ENCODE peak calls at places on chromosomes 6 and 20, in four cellular contexts. One of them, this sample, is unnamed.

GRCh38 chr6:137016366-137016765 is 28.4 kb downstream of the IL20RA start:
- DNase-seq in heart left ventricle: no peak
- DNase-seq in A549: no peak
- DNase-seq in uterus: no peak
- DNase-seq in this sample: no peak

GRCh38 chr6:28866342-28867077 is 57.3 kb downstream of the TRIM27 start:
- DNase-seq in heart left ventricle: peak; percentile 60
- DNase-seq in A549: no peak
- DNase-seq in uterus: peak; percentile 47
- DNase-seq in this sample: peak; percentile 93

GRCh38 chr6:91498576-91498975 is 911.7 kb upstream of the MAP3K7 start:
- DNase-seq in heart left ventricle: no peak
- DNase-seq in A549: no peak
- DNase-seq in uterus: no peak
- DNase-seq in this sample: no peak

GRCh38 chr20:23366384-23366783 is 4.4 kb downstream of the GZF1 start:
- DNase-seq in heart left ventricle: no peak
- DNase-seq in A549: no peak
- DNase-seq in uterus: no peak
- DNase-seq in this sample: no peak

GRCh38 chr20:38114353-38114791 is 50.7 kb downstream of the TGM2 start:
- DNase-seq in heart left ventricle: no peak
- DNase-seq in A549: no peak
- DNase-seq in uterus: no peak
- DNase-seq in this sample: no peak

GRCh38 chr20:31565699-31566331 is 39.3 kb upstream of the ID1 start:
- DNase-seq in heart left ventricle: no peak
- DNase-seq in A549: no peak
- DNase-seq in uterus: no peak
- DNase-seq in this sample: no peak

GRCh38 chr20:33693741-33694645 is 7.8 kb upstream of the E2F1 start:
- DNase-seq in heart left ventricle: no peak
- DNase-seq in A549: no peak
- DNase-seq in uterus: no peak
- DNase-seq in this sample: peak; percentile 94

GRCh38 chr6:160027931-160028330 is 59.0 kb downstream of the IGF2R start:
- DNase-seq in heart left ventricle: no peak
- DNase-seq in A549: no peak
- DNase-seq in uterus: no peak
- DNase-seq in this sample: no peak

GRCh38 chr6:142893088-142893487 is 51.9 kb downstream of the HIVEP2 start:
- DNase-seq in heart left ventricle: no peak
- DNase-seq in A549: no peak
- DNase-seq in uterus: no peak
- DNase-seq in this sample: no peak

GRCh38 chr6:122722746-122723145 is 56.8 kb upstream of the FABP7 start:
- DNase-seq in heart left ventricle: no peak
- DNase-seq in A549: no peak
- DNase-seq in uterus: no peak
- DNase-seq in this sample: no peak

GRCh38 chr6:112933947-112934346 is 586.8 kb downstream of the RFPL4B start:
- DNase-seq in heart left ventricle: no peak
- DNase-seq in A549: no peak
- DNase-seq in uterus: no peak
- DNase-seq in this sample: no peak

GRCh38 chr6:57324538-57324937 is 7.1 kb downstream of the PRIM2 start:
- DNase-seq in heart left ventricle: no peak
- DNase-seq in A549: no peak
- DNase-seq in uterus: no peak
- DNase-seq in this sample: no peak

GRCh38 chr6:136137008-136137689 is 113.0 kb downstream of the MTFR2 start:
- DNase-seq in heart left ventricle: no peak
- DNase-seq in A549: no peak
- DNase-seq in uterus: no peak
- DNase-seq in this sample: no peak

GRCh38 chr6:40343887-40344565 is 243.1 kb downstream of the LRFN2 start:
- DNase-seq in heart left ventricle: no peak
- DNase-seq in A549: no peak
- DNase-seq in uterus: no peak
- DNase-seq in this sample: peak; percentile 56

GRCh38 chr6:133130863-133131262 is 110.3 kb upstream of the EYA4 start:
- DNase-seq in heart left ventricle: peak; percentile 77
- DNase-seq in A549: peak; percentile 33
- DNase-seq in uterus: peak; percentile 18
- DNase-seq in this sample: no peak

GRCh38 chr6:146990284-146990683 is 213.9 kb upstream of the STXBP5 start:
- DNase-seq in heart left ventricle: no peak
- DNase-seq in A549: no peak
- DNase-seq in uterus: no peak
- DNase-seq in this sample: no peak

GRCh38 chr6:74780831-74781230 is 425.0 kb downstream of the COL12A1 start:
- DNase-seq in heart left ventricle: no peak
- DNase-seq in A549: no peak
- DNase-seq in uterus: no peak
- DNase-seq in this sample: no peak

GRCh38 chr20:53926428-53927028 is 143.9 kb downstream of the BCAS1 start:
- DNase-seq in heart left ventricle: no peak
- DNase-seq in A549: peak; percentile 68
- DNase-seq in uterus: no peak
- DNase-seq in this sample: peak; percentile 55

GRCh38 chr6:89297695-89298351 is 17.3 kb downstream of the GABRR2 start:
- DNase-seq in heart left ventricle: peak; percentile 82
- DNase-seq in A549: peak; percentile 64
- DNase-seq in uterus: peak; percentile 47
- DNase-seq in this sample: peak; percentile 39

GRCh38 chr20:25623225-25623735 is 534 bp downstream of the NANP start:
- DNase-seq in heart left ventricle: peak; percentile 30
- DNase-seq in A549: peak; percentile 52
- DNase-seq in uterus: peak; percentile 29
- DNase-seq in this sample: no peak

GRCh38 chr20:61733891-61734732 is 331.6 kb downstream of the TAF4 start:
- DNase-seq in heart left ventricle: no peak
- DNase-seq in A549: no peak
- DNase-seq in uterus: no peak
- DNase-seq in this sample: no peak

DNA sequence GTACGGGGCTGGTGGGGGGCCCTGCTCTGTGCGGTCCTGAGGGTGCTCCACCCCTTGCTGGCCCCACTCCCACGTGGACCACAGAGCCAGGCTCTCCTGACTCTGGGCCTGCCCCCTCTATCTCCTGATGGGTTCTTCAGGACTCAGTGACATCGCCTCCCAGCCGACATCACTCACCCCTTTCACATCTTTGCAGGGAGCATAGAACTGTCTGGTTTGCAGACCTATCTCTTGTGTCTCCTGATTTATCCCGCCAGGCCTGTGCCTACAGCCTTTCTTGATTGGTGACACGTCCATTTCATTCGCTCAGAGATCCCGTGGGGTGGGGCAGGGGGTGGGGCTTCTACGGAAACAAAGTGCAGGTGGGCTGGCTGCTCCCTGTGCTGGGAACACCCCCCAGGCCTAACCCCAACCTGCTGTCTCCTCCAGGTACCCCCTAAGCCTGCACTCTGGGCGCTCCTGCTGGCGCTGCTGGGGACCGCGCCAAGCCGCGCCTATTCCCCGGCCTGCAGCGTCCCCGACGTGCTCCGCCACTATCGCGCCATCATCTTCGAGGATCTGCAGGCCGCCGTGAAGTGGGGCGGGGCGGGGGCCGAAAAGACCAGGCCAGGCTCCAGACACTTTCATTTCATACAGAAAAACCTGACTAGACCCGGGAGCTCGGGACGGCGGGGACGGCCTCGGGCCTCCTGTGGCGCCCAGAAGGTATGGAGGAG is 1.7 kb downstream of the C20orf204 start:
- DNase-seq in heart left ventricle: no peak
- DNase-seq in A549: no peak
- DNase-seq in uterus: no peak
- DNase-seq in this sample: no peak
- TF ChIP-seq CTCF in heart left ventricle: no peak
- TF ChIP-seq CTCF in A549: no peak
- TF ChIP-seq CTCF in uterus: no peak
- TF ChIP-seq CTCF in this sample: no peak

DNA sequence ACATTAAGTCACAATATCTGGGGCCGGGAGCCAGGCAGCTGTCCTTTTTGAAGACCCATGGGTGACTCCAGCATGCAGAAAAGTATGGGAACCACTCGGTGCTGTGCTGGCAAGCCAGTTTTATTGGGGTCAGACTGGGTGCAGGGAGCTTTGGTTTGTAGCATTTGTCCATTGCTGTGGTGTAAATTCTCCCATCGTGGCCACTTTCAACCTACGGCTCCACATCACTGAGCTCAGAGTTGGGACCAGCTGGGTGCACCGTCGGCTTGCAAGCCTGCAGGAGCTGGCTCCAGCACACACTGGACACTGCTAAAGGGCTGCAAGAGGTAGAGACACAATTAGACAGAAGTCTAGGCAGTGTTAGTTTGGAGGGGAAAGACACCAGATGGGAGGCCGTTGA is 66.9 kb downstream of the SYNJ2 start:
- DNase-seq in heart left ventricle: no peak
- DNase-seq in A549: no peak
- DNase-seq in uterus: no peak
- DNase-seq in this sample: no peak
- TF ChIP-seq POLR2A in heart left ventricle: no peak
- TF ChIP-seq POLR2A in A549: no peak
- TF ChIP-seq POLR2A in uterus: no peak
- TF ChIP-seq POLR2A in this sample: no peak

DNA sequence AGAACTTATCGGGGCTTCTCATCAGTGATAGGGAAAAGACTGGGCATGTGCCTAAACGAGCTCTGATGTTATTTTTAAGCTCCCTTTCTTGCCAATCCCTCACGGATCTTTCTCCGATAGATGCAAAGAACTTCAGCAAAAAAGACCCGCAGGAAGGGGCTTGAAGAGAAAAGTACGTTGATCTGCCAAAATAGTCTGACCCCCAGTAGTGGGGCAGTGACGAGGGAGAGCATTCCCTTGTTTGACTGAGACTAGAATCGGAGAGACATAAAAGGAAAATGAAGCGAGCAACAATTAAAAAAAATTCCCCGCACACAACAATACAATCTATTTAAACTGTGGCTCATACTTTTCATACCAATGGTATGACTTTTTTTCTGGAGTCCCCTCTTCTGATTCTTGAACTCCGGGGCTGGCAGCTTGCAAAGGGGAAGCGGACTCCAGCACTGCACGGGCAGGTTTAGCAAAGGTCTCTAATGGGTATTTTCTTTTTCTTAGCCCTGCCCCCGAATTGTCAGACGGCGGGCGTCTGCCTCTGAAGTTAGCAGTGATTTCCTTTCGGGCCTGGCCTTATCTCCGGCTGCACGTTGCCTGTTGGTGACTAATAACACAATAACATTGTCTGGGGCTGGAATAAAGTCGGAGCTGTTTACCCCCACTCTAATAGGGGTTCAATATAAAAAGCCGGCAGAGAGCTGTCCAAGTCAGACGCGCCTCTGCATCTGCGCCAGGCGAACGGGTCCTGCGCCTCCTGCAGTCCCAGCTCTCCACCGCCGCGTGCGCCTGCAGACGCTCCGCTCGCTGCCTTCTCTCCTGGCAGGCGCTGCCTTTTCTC is at the start of gene EDN1:
- DNase-seq in heart left ventricle: peak; percentile 72
- DNase-seq in A549: peak; percentile 70
- DNase-seq in uterus: peak; percentile 50
- DNase-seq in this sample: peak; percentile 73
- H3K4me3 ChIP-seq in heart left ventricle: peak within 1 kb of the TSS; percentile 57
- H3K4me3 ChIP-seq in A549: peak within 1 kb of the TSS; percentile 81
- H3K4me3 ChIP-seq in uterus: peak within 1 kb of the TSS; percentile 35
- H3K4me3 ChIP-seq in this sample: peak within 1 kb of the TSS; percentile 10

GRCh38 chr6:10529231-10529801 is 8.2 kb downstream of the GCNT2 start:
- DNase-seq in heart left ventricle: no peak
- DNase-seq in A549: no peak
- DNase-seq in uterus: no peak
- DNase-seq in this sample: peak; percentile 70

GRCh38 chr6:10531942-10532341 is 10.8 kb downstream of the GCNT2 start:
- DNase-seq in heart left ventricle: peak; percentile 29
- DNase-seq in A549: no peak
- DNase-seq in uterus: no peak
- DNase-seq in this sample: no peak

GRCh38 chr6:10526156-10526555 is 5.0 kb downstream of the GCNT2 start:
- DNase-seq in heart left ventricle: no peak
- DNase-seq in A549: no peak
- DNase-seq in uterus: peak; percentile 33
- DNase-seq in this sample: peak; percentile 57

GRCh38 chr6:10531513-10531912 is 10.4 kb downstream of the GCNT2 start:
- DNase-seq in heart left ventricle: no peak
- DNase-seq in A549: no peak
- DNase-seq in uterus: no peak
- DNase-seq in this sample: no peak

DNA sequence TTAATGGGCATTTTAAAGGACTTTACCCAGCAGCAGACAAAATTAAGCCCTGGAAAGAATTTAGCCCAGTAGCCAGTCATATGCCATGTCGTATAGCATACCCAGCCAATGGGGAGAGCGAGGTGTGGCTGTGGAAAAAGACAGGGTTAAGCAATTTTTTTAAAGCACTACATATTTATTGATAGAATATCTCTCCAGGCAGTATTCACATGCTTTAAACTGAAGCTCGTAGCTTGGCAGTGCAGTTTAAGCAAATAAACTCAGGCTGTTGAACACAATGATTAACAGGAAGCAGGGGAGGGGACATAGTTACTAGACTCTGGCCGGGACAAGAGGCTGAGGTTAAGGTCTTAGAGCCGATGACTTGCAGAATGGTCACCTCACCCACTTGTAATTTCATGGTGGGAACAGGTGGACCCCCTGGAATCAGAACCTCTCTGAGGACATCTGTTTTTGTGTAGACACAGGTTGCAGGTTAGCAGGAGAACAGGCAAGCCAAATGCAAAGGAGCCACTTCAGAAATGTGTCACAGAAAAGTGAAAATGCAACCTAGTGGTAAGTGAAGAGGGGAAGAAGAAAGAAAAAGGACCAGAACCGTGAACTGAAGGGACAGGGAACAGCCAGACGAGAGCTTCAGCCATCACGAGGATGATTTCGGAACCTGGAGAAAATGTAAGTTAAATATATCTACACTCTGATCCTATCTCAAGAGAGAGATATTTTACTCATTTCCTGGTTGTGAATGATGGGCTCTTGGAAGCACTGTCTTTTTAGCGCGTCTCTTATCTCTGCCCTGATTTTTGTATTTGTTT is 7.2 kb downstream of the GCNT2 start:
- DNase-seq in heart left ventricle: no peak
- DNase-seq in A549: peak; percentile 66
- DNase-seq in uterus: no peak
- DNase-seq in this sample: peak; percentile 43
- TF ChIP-seq CTCF in heart left ventricle: no peak
- TF ChIP-seq CTCF in A549: no peak
- TF ChIP-seq CTCF in uterus: no peak
- TF ChIP-seq CTCF in this sample: no peak

This sample was measured in lower leg skin.